ENCODE peak calls at places on chromosomes 4 and X, in six cellular contexts. P is stimulated activated CD4-positive, alpha-beta T cell treated with anti-CD3 and anti-CD28 coated beads, Interleukin-4, amount 100 ng/mL, for 48 hours; D is psoas muscle; M is ecto neural progenitor cell; O is kidney glomerular epithelial cell; B is substantia nigra. E is an unnamed sample.

GRCh38 chr4:1369091-1369450 is 22.1 kb downstream of the UVSSA start:
- DNase-seq in B (no peak), P (no peak), D (no peak), M (no peak), O (no peak), E (no peak)

GRCh38 chrX:69317721-69318120 is 152.5 kb upstream of the PJA1 start:
- DNase-seq in M (peak; percentile 20), O (no peak), D (no peak), B (no peak), P (no peak), E (no peak)

GRCh38 chr4:78496021-78496643 is 55.4 kb upstream of the ANXA3 start:
- DNase-seq in B (no peak), P (no peak), D (no peak), M (no peak), O (no peak), E (no peak)

GRCh38 chrX:9902651-9903050 is 64.5 kb upstream of the CLDN34 start:
- DNase-seq in M (no peak), B (no peak), D (no peak), P (no peak), O (no peak), E (no peak)

GRCh38 chr4:22688236-22688635 is 4.5 kb upstream of the GBA3 start:
- DNase-seq in D (no peak), B (no peak), M (no peak), P (no peak), O (no peak), E (no peak)

GRCh38 chr4:1368421-1369090 is 21.5 kb downstream of the UVSSA start:
- DNase-seq in M (no peak), D (peak; percentile 13), P (no peak), O (no peak), B (no peak), E (no peak)

GRCh38 chr4:122775987-122776836 is 43.7 kb downstream of the BBS12 start:
- DNase-seq in M (no peak), O (no peak), D (no peak), B (no peak), P (no peak), E (no peak)

GRCh38 chrX:65034641-65035450 is 58.6 kb upstream of the ZC4H2 start:
- DNase-seq in D (peak; percentile 62), O (peak; percentile 63), B (peak; percentile 61), M (peak; percentile 89), P (peak; percentile 64), E (peak; percentile 89)

GRCh38 chr4:150464523-150464922 is 117.4 kb upstream of the MAB21L2 start:
- DNase-seq in M (no peak), D (no peak), B (no peak), P (no peak), O (no peak), E (no peak)

GRCh38 chrX:2451456-2452316 is 49.1 kb downstream of the DHRSX start:
- DNase-seq in D (no peak), M (no peak), P (no peak), B (no peak), O (no peak), E (no peak)

GRCh38 chr4:84051728-84052127 is 447.4 kb downstream of the NKX6-1 start:
- DNase-seq in P (no peak), D (no peak), B (no peak), M (no peak), O (no peak), E (no peak)

GRCh38 chrX:10106801-10107200 is 50.0 kb upstream of the CLCN4 start:
- DNase-seq in P (no peak), M (no peak), O (no peak), B (no peak), D (no peak), E (no peak)

GRCh38 chr4:23889814-23890269 is at the start of gene PPARGC1A:
- DNase-seq in B (peak; percentile 9), M (peak; percentile 63), D (peak; percentile 51), O (peak; percentile 43), P (no peak), E (peak; percentile 73)

GRCh38 chr4:43776371-43776770 is 672.2 kb downstream of the KCTD8 start:
- DNase-seq in D (no peak), B (no peak), M (no peak), O (no peak), P (no peak), E (no peak)

GRCh38 chr4:86896596-86896995 is 4.4 kb upstream of the C4orf36 start:
- DNase-seq in B (no peak), P (no peak), M (no peak), O (no peak), D (no peak), E (no peak)

GRCh38 chr4:2698951-2699505 is 57.1 kb downstream of the TNIP2 start:
- DNase-seq in P (no peak), O (no peak), M (no peak), B (no peak), D (no peak), E (no peak)

GRCh38 chr4:40564004-40564403 is 65.7 kb downstream of the RBM47 start:
- DNase-seq in B (no peak), O (peak; percentile 9), D (no peak), M (no peak), P (no peak), E (no peak)